ENCODE peak calls at places on chromosomes 3 and 15, in ten cellular contexts. One of them, this sample, is unnamed.

GRCh38 chr3:174221155-174221554 is 638.0 kb upstream of the NAALADL2 start:
- DNase-seq in glutamatergic neuron: no peak
- DNase-seq in tibial artery: no peak
- DNase-seq in spleen: no peak
- DNase-seq in activated CD8-positive, alpha-beta memory T cell treated with anti-CD3 and anti-CD28 coated beads for 1 hour: no peak
- DNase-seq in endothelial cell: no peak
- DNase-seq in gastrocnemius medialis: no peak
- DNase-seq in LHCN-M2: no peak
- DNase-seq in progenitor cell of endocrine pancreas: no peak
- DNase-seq in cardiac fibroblast: no peak
- DNase-seq in this sample: no peak

GRCh38 chr3:43481325-43481860 is 140.4 kb downstream of the ANO10 start:
- DNase-seq in glutamatergic neuron: no peak
- DNase-seq in progenitor cell of endocrine pancreas: no peak
- DNase-seq in tibial artery: no peak
- DNase-seq in activated CD8-positive, alpha-beta memory T cell treated with anti-CD3 and anti-CD28 coated beads for 1 hour: no peak
- DNase-seq in spleen: no peak
- DNase-seq in LHCN-M2: no peak
- DNase-seq in gastrocnemius medialis: no peak
- DNase-seq in endothelial cell: no peak
- DNase-seq in cardiac fibroblast: no peak
- DNase-seq in this sample: peak

GRCh38 chr3:138384971-138385370 is 36.6 kb downstream of the MRAS start:
- DNase-seq in progenitor cell of endocrine pancreas: no peak
- DNase-seq in gastrocnemius medialis: no peak
- DNase-seq in LHCN-M2: no peak
- DNase-seq in spleen: no peak
- DNase-seq in activated CD8-positive, alpha-beta memory T cell treated with anti-CD3 and anti-CD28 coated beads for 1 hour: no peak
- DNase-seq in tibial artery: no peak
- DNase-seq in endothelial cell: no peak
- DNase-seq in cardiac fibroblast: no peak
- DNase-seq in glutamatergic neuron: no peak
- DNase-seq in this sample: no peak

GRCh38 chr3:160485931-160486330 is 36.3 kb upstream of the TRIM59 start:
- DNase-seq in gastrocnemius medialis: no peak
- DNase-seq in glutamatergic neuron: no peak
- DNase-seq in progenitor cell of endocrine pancreas: no peak
- DNase-seq in endothelial cell: no peak
- DNase-seq in cardiac fibroblast: no peak
- DNase-seq in spleen: no peak
- DNase-seq in LHCN-M2: no peak
- DNase-seq in tibial artery: no peak
- DNase-seq in activated CD8-positive, alpha-beta memory T cell treated with anti-CD3 and anti-CD28 coated beads for 1 hour: no peak
- DNase-seq in this sample: no peak

GRCh38 chr3:37741644-37742043 is 120.0 kb upstream of the CTDSPL start:
- DNase-seq in spleen: peak
- DNase-seq in activated CD8-positive, alpha-beta memory T cell treated with anti-CD3 and anti-CD28 coated beads for 1 hour: no peak
- DNase-seq in endothelial cell: peak
- DNase-seq in LHCN-M2: peak
- DNase-seq in gastrocnemius medialis: no peak
- DNase-seq in tibial artery: peak
- DNase-seq in glutamatergic neuron: no peak
- DNase-seq in cardiac fibroblast: peak
- DNase-seq in progenitor cell of endocrine pancreas: no peak
- DNase-seq in this sample: no peak

GRCh38 chr15:49366496-49366895 is 56.5 kb upstream of the FGF7 start:
- DNase-seq in glutamatergic neuron: peak
- DNase-seq in progenitor cell of endocrine pancreas: no peak
- DNase-seq in cardiac fibroblast: no peak
- DNase-seq in gastrocnemius medialis: no peak
- DNase-seq in endothelial cell: no peak
- DNase-seq in activated CD8-positive, alpha-beta memory T cell treated with anti-CD3 and anti-CD28 coated beads for 1 hour: no peak
- DNase-seq in spleen: no peak
- DNase-seq in LHCN-M2: no peak
- DNase-seq in tibial artery: no peak
- DNase-seq in this sample: no peak

GRCh38 chr15:69000725-69001503 is 13.6 kb upstream of the NOX5 start:
- DNase-seq in activated CD8-positive, alpha-beta memory T cell treated with anti-CD3 and anti-CD28 coated beads for 1 hour: no peak
- DNase-seq in cardiac fibroblast: peak
- DNase-seq in spleen: no peak
- DNase-seq in progenitor cell of endocrine pancreas: no peak
- DNase-seq in endothelial cell: no peak
- DNase-seq in tibial artery: no peak
- DNase-seq in LHCN-M2: peak
- DNase-seq in gastrocnemius medialis: no peak
- DNase-seq in glutamatergic neuron: no peak
- DNase-seq in this sample: no peak

GRCh38 chr15:67803996-67804843 is 21.1 kb upstream of the SKOR1 start:
- DNase-seq in cardiac fibroblast: no peak
- DNase-seq in glutamatergic neuron: peak
- DNase-seq in gastrocnemius medialis: no peak
- DNase-seq in tibial artery: no peak
- DNase-seq in LHCN-M2: no peak
- DNase-seq in activated CD8-positive, alpha-beta memory T cell treated with anti-CD3 and anti-CD28 coated beads for 1 hour: no peak
- DNase-seq in progenitor cell of endocrine pancreas: no peak
- DNase-seq in spleen: peak
- DNase-seq in endothelial cell: no peak
- DNase-seq in this sample: peak

GRCh38 chr15:67416891-67417290 is 104.0 kb upstream of the C15orf61 start:
- DNase-seq in gastrocnemius medialis: no peak
- DNase-seq in endothelial cell: no peak
- DNase-seq in tibial artery: no peak
- DNase-seq in spleen: no peak
- DNase-seq in glutamatergic neuron: no peak
- DNase-seq in activated CD8-positive, alpha-beta memory T cell treated with anti-CD3 and anti-CD28 coated beads for 1 hour: no peak
- DNase-seq in progenitor cell of endocrine pancreas: no peak
- DNase-seq in cardiac fibroblast: no peak
- DNase-seq in LHCN-M2: no peak
- DNase-seq in this sample: no peak

GRCh38 chr15:71050461-71050860 is 64.8 kb upstream of the THSD4 start:
- DNase-seq in LHCN-M2: no peak
- DNase-seq in glutamatergic neuron: no peak
- DNase-seq in progenitor cell of endocrine pancreas: no peak
- DNase-seq in spleen: no peak
- DNase-seq in tibial artery: no peak
- DNase-seq in activated CD8-positive, alpha-beta memory T cell treated with anti-CD3 and anti-CD28 coated beads for 1 hour: no peak
- DNase-seq in endothelial cell: no peak
- DNase-seq in cardiac fibroblast: no peak
- DNase-seq in gastrocnemius medialis: no peak
- DNase-seq in this sample: no peak

GRCh38 chr3:152285509-152285908 is 16.8 kb downstream of the MBNL1 start:
- DNase-seq in gastrocnemius medialis: no peak
- DNase-seq in activated CD8-positive, alpha-beta memory T cell treated with anti-CD3 and anti-CD28 coated beads for 1 hour: no peak
- DNase-seq in spleen: no peak
- DNase-seq in progenitor cell of endocrine pancreas: no peak
- DNase-seq in endothelial cell: no peak
- DNase-seq in tibial artery: no peak
- DNase-seq in glutamatergic neuron: no peak
- DNase-seq in LHCN-M2: no peak
- DNase-seq in cardiac fibroblast: no peak
- DNase-seq in this sample: no peak

GRCh38 chr15:65870889-65871533 is 1.7 kb downstream of the RAB11A start:
- DNase-seq in tibial artery: no peak
- DNase-seq in endothelial cell: no peak
- DNase-seq in spleen: no peak
- DNase-seq in cardiac fibroblast: peak
- DNase-seq in gastrocnemius medialis: no peak
- DNase-seq in activated CD8-positive, alpha-beta memory T cell treated with anti-CD3 and anti-CD28 coated beads for 1 hour: no peak
- DNase-seq in progenitor cell of endocrine pancreas: no peak
- DNase-seq in glutamatergic neuron: no peak
- DNase-seq in LHCN-M2: peak
- DNase-seq in this sample: peak

GRCh38 chr3:49244589-49245205 is 32.3 kb downstream of the C3orf62 start:
- DNase-seq in cardiac fibroblast: no peak
- DNase-seq in tibial artery: peak
- DNase-seq in spleen: no peak
- DNase-seq in activated CD8-positive, alpha-beta memory T cell treated with anti-CD3 and anti-CD28 coated beads for 1 hour: no peak
- DNase-seq in endothelial cell: no peak
- DNase-seq in progenitor cell of endocrine pancreas: no peak
- DNase-seq in LHCN-M2: no peak
- DNase-seq in glutamatergic neuron: no peak
- DNase-seq in gastrocnemius medialis: no peak
- DNase-seq in this sample: no peak

GRCh38 chr15:36814708-36815107 is 235.3 kb downstream of the CDIN1 start:
- DNase-seq in glutamatergic neuron: no peak
- DNase-seq in LHCN-M2: no peak
- DNase-seq in endothelial cell: no peak
- DNase-seq in tibial artery: no peak
- DNase-seq in cardiac fibroblast: no peak
- DNase-seq in progenitor cell of endocrine pancreas: no peak
- DNase-seq in activated CD8-positive, alpha-beta memory T cell treated with anti-CD3 and anti-CD28 coated beads for 1 hour: no peak
- DNase-seq in spleen: no peak
- DNase-seq in gastrocnemius medialis: no peak
- DNase-seq in this sample: no peak

This sample was measured in GM23338.